ENCODE peak calls at places on chromosomes 11 and 22, in five cellular contexts. C is HepG2, M is K562, X is GM12878, K is H1. B is an unnamed sample.

GRCh38 chr11:127074151-127074761 is 73.7 kb upstream of the KIRREL3 start:
- DNase-seq in C (peak; percentile 38), M (peak; percentile 25), X (peak; percentile 76), K (peak; percentile 21), B (no peak)

GRCh38 chr22:23213581-23214341 is 33.5 kb downstream of the BCR start:
- DNase-seq in C (no peak), M (peak; percentile 53), X (no peak), K (no peak), B (no peak)

GRCh38 chr11:113401718-113402117 is 14.1 kb downstream of the ANKK1 start:
- DNase-seq in C (no peak), M (no peak), X (no peak), K (no peak), B (peak; percentile 32)

GRCh38 chr11:93822359-93822758 is 28.1 kb downstream of the VSTM5 start:
- DNase-seq in C (no peak), M (no peak), X (no peak), K (no peak), B (no peak)

GRCh38 chr22:44270556-44270880 is 42.2 kb downstream of the SHISAL1 start:
- DNase-seq in C (no peak), M (no peak), X (no peak), K (no peak), B (no peak)

GRCh38 chr11:120336641-120337132 is 474 bp downstream of the ARHGEF12 start:
- DNase-seq in C (no peak), M (peak; percentile 70), X (no peak), K (no peak), B (no peak)

GRCh38 chr11:22387126-22387525 is 48.9 kb downstream of the SLC17A6 start:
- DNase-seq in C (no peak), M (no peak), X (no peak), K (no peak), B (no peak)

GRCh38 chr22:27130949-27131745 is 473.8 kb downstream of the MIAT start:
- DNase-seq in C (no peak), M (no peak), X (no peak), K (no peak), B (no peak)

GRCh38 chr11:118415739-118416068 is 14.3 kb downstream of the ATP5MG start:
- DNase-seq in C (no peak), M (peak; percentile 88), X (no peak), K (no peak), B (peak; percentile 33)

GRCh38 chr11:27563201-27563600 is 56.6 kb upstream of the LIN7C start:
- DNase-seq in C (no peak), M (no peak), X (no peak), K (no peak), B (no peak)

GRCh38 chr22:37282385-37282677 is at the start of gene CYTH4:
- DNase-seq in C (no peak), M (peak; percentile 38), X (no peak), K (no peak), B (no peak)

GRCh38 chr11:119352857-119353260 is 6.4 kb upstream of the MFRP start:
- DNase-seq in C (peak; percentile 92), M (no peak), X (no peak), K (no peak), B (no peak)

GRCh38 chr11:113373981-113374560 is 13.5 kb upstream of the ANKK1 start:
- DNase-seq in C (no peak), M (peak; percentile 32), X (no peak), K (no peak), B (no peak)

GRCh38 chr11:66262191-66262590 is 6.2 kb upstream of the RAB1B start:
- DNase-seq in C (no peak), M (no peak), X (no peak), K (no peak), B (no peak)

GRCh38 chr22:48669226-48669625 is 1158.4 kb downstream of the BRD1 start:
- DNase-seq in C (no peak), M (no peak), X (no peak), K (no peak), B (no peak)

GRCh38 chr22:32217465-32217864 is 12.6 kb upstream of the RFPL2 start:
- DNase-seq in C (no peak), M (no peak), X (no peak), K (no peak), B (no peak)

GRCh38 chr11:126547161-126547560 is 191.7 kb downstream of the ST3GAL4 start:
- DNase-seq in C (no peak), M (no peak), X (no peak), K (no peak), B (no peak)

GRCh38 chr11:133064152-133064877 is 468.0 kb downstream of the OPCML start:
- DNase-seq in C (peak; percentile 16), M (peak; percentile 20), X (no peak), K (peak; percentile 67), B (no peak)

GRCh38 chr11:71144010-71144409 is 108.4 kb downstream of the SHANK2 start:
- DNase-seq in C (no peak), M (peak; percentile 74), X (no peak), K (no peak), B (no peak)

GRCh38 chr11:80702264-80702663 is 1261.4 kb upstream of the TENM4 start:
- DNase-seq in C (no peak), M (no peak), X (no peak), K (no peak), B (no peak)

GRCh38 chr11:120096326-120096725 is 41.6 kb downstream of the TRIM29 start:
- DNase-seq in C (no peak), M (no peak), X (no peak), K (no peak), B (no peak)

GRCh38 chr11:128552783-128553661 is 34.3 kb downstream of the ETS1 start:
- DNase-seq in C (no peak), M (no peak), X (peak; percentile 95), K (no peak), B (no peak)

GRCh38 chr22:30863161-30863833 is 105.3 kb downstream of the MORC2 start:
- DNase-seq in C (peak; percentile 93), M (peak; percentile 43), X (no peak), K (no peak), B (no peak)

GRCh38 chr11:67400251-67400941 is 1.3 kb downstream of the PPP1CA start:
- DNase-seq in C (no peak), M (no peak), X (no peak), K (no peak), B (no peak)

GRCh38 chr11:123753110-123753509 is 1.2 kb downstream of the OR6X1 start:
- DNase-seq in C (no peak), M (no peak), X (no peak), K (no peak), B (no peak)

GRCh38 chr11:122002047-122002446 is 114.0 kb downstream of the BLID start:
- DNase-seq in C (no peak), M (no peak), X (no peak), K (no peak), B (no peak)

DNA sequence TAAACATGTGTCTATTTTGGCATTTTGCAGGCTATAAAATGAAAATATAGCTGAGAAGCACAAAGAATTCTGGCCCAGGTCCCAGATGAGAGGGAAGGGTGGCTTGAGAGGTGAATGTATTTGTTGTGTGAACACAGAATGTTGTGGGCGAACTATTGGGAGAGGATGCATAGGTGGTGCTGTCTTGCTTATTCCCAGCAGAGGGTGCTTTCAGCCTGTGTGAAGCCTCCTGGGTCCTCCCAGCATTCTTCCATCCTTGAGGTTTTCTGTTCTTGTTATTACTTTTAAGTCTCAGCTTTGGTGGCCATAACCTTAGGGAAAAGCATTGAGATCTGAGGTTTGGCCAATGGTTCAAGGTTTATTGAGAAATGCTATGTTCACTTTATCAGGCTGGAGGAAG is 108.7 kb upstream of the SNX19 start:
- DNase-seq in C (peak; percentile 5), M (peak; percentile 9), X (no peak), K (no peak), B (no peak)
- TF ChIP-seq ZNF274 in C (no peak), M (no peak), X (no peak), K (no peak), B (no peak)

GRCh38 chr11:2300936-2301630 is 635 bp downstream of the C11orf21 start:
- DNase-seq in C (no peak), M (no peak), X (no peak), K (no peak), B (no peak)

GRCh38 chr11:2301631-2302272 is at the start of the genes C11orf21 and TSPAN32:
- DNase-seq in C (peak; percentile 27), M (peak; percentile 81), X (no peak), K (no peak), B (no peak)

GRCh38 chr11:2299773-2300172 is 1.9 kb downstream of the C11orf21 start:
- DNase-seq in C (no peak), M (no peak), X (no peak), K (no peak), B (no peak)

GRCh38 chr11:2298795-2299747 is 2.6 kb downstream of the C11orf21 start:
- DNase-seq in C (peak; percentile 63), M (peak; percentile 61), X (no peak), K (peak; percentile 25), B (no peak)

DNA sequence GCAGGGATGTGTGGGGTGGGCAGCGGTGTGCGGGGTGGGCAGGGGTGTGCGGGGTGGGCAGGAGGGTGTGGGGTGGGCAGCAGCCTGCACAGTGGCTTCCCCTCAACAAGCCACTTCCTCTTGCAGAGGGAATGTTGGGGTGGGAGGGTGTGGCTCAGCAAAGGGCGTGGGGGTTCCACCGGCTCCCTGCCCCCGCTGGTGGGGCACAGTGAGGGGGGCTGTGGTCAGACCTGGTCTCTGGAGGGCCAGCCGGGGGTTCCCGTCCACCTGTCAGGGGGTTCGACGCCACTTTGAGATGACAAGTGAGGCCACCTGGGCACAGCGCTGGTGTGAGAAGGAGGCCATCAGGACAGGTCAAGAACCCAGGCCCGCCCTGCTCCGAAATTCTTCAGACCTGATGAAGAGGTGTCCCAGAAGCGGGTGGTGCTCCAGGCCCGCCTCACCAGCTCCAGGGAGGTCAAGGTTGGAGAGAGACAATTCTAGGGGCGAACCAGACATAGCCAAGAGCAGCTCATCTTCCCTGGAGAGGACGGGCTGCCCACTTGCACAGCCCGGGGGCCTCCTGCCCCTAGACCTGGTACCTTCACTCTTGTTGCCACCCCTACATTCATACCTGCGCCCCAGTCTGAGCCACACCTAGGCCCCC is 1.3 kb downstream of the C11orf21 start:
- DNase-seq in C (no peak), M (no peak), X (no peak), K (no peak), B (no peak)
- H3K27ac ChIP-seq in C (no peak overlapping the region), M (no peak overlapping the region), X (no peak overlapping the region), K (no peak overlapping the region), B (no peak overlapping the region)

GRCh38 chr11:11171854-11172253 is 181.2 kb downstream of the CSNK2A3 start:
- DNase-seq in C (no peak), M (no peak), X (peak; percentile 61), K (no peak), B (no peak)
- TF ChIP-seq YY1 in C (no peak), M (no peak), X (no peak), K (no peak), B (no peak)

DNA sequence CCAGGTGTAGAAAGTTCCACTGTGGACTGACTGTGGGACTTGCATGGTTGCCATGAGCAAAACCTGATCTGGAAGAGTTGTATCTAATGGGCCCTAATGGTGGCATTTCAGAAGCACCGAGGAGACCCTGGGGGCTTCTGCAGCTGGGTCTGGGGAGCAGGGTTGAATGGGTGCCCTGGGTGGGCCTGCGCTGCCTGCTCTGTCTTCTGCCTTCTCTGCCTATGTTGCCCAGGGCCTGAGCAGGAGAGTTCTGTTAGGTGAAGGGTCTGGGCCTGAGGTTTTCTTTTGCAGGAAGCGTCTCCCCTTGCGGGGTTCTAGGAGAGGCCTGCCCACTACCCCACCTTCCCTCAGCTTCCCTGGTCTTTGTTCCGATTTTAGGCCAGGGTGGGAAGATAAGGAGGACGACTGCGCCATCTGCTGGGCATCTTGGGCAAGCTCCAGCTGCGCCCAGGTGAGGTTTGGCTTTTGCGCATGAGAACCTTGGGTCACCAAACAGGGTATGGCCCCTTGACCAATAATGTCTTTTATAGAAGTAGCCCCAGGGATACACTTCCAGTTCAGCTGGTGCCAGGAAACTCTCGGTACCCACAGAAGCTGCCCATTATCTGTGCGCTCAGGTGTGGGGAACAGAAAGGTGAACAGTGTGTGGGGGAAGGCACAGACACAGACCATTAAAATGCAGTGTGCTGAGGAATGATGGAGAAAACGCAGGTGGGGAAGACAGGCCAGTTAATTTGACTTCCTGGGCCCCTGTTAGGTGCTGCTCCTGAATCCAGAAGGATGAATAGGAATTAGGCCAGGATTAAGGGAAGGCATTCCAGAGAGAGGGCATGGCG is 23.2 kb downstream of the COMMD9 start:
- DNase-seq in C (peak; percentile 16), M (peak; percentile 73), X (no peak), K (peak; percentile 69), B (peak; percentile 19)
- TF ChIP-seq ZNF274 in C (no peak), M (no peak), X (no peak), K (no peak), B (no peak)